ENCODE peak calls at places on chromosome 6, in six cellular contexts. P is neuronal stem cell, G is T-helper 22 cell, N is sigmoid colon, T is nephron progenitor cell, V is cardiac septum. J is an unnamed sample.

GRCh38 chr6:43970068-43970912 is 157.0 kb downstream of the MRPL14 start:
- DNase-seq in N (no peak), T (no peak), P (no peak), G (no peak), V (peak), J (no peak)

GRCh38 chr6:4820704-4821276 is 44.6 kb downstream of the CDYL start:
- DNase-seq in P (no peak), N (no peak), V (no peak), G (no peak), T (no peak), J (peak)

GRCh38 chr6:128713461-128713860 is 169.5 kb upstream of the LAMA2 start:
- DNase-seq in P (no peak), G (no peak), V (no peak), N (no peak), T (no peak), J (peak)

GRCh38 chr6:47203968-47204611 is 105.6 kb downstream of the TNFRSF21 start:
- DNase-seq in N (no peak), V (no peak), G (no peak), T (no peak), P (no peak), J (no peak)

GRCh38 chr6:30171677-30172471 is 8.5 kb downstream of the TRIM15 start:
- DNase-seq in G (no peak), V (no peak), T (peak), N (no peak), P (peak), J (no peak)

GRCh38 chr6:3039384-3039783 is 28.9 kb upstream of the RIPK1 start:
- DNase-seq in N (no peak), V (no peak), P (no peak), G (no peak), T (no peak), J (no peak)

GRCh38 chr6:8066108-8066507 is 1.9 kb upstream of the BLOC1S5 start:
- DNase-seq in N (no peak), P (no peak), T (no peak), G (no peak), V (no peak), J (no peak)

GRCh38 chr6:36427781-36428345 is 14.8 kb downstream of the PXT1 start:
- DNase-seq in G (no peak), V (no peak), N (no peak), P (no peak), T (no peak), J (no peak)

GRCh38 chr6:12785301-12785700 is 68.7 kb downstream of the PHACTR1 start:
- DNase-seq in P (no peak), G (no peak), T (no peak), V (no peak), N (no peak), J (no peak)

GRCh38 chr6:149363154-149363553 is 36.9 kb upstream of the SUMO4 start:
- DNase-seq in T (no peak), G (no peak), N (no peak), P (no peak), V (no peak), J (no peak)

GRCh38 chr6:24936641-24937317 is 1.0 kb upstream of the RIPOR2 start:
- DNase-seq in G (peak), N (no peak), P (no peak), T (no peak), V (no peak), J (no peak)

GRCh38 chr6:43644940-43645612 is at the start of gene RSPH9:
- DNase-seq in V (peak), N (peak), T (peak), P (peak), G (peak), J (peak)

GRCh38 chr6:170100046-170100445 is 190.8 kb downstream of the DLL1 start:
- DNase-seq in T (no peak), P (no peak), V (peak), N (peak), G (no peak), J (no peak)

GRCh38 chr6:46997646-46998045 is 44.5 kb downstream of the ADGRF1 start:
- DNase-seq in N (no peak), P (no peak), T (no peak), G (no peak), V (no peak), J (no peak)

GRCh38 chr6:25290306-25291060 is 11.3 kb downstream of the CARMIL1 start:
- DNase-seq in P (no peak), N (no peak), V (no peak), T (no peak), G (no peak), J (no peak)

GRCh38 chr6:43979525-43979924 is 147.7 kb downstream of the MRPL14 start:
- DNase-seq in G (no peak), T (no peak), N (no peak), V (peak), P (no peak), J (no peak)

GRCh38 chr6:148629197-148629909 is 117.5 kb upstream of the UST start:
- DNase-seq in V (no peak), N (no peak), G (no peak), P (no peak), T (no peak), J (peak)

GRCh38 chr6:117918454-117918853 is 11.4 kb downstream of the SLC35F1 start:
- DNase-seq in T (no peak), G (no peak), V (no peak), N (no peak), P (no peak), J (no peak)

GRCh38 chr6:152270301-152270925 is 366.7 kb downstream of the SYNE1 start:
- DNase-seq in P (no peak), G (no peak), T (no peak), N (no peak), V (no peak), J (no peak)

GRCh38 chr6:32439708-32440214 is at the start of gene HLA-DRA:
- DNase-seq in V (no peak), P (peak), G (peak), N (no peak), T (peak), J (no peak)

J was measured in skeletal muscle cell.